ENCODE peak calls at places on chromosomes 11 and 22, in four cellular contexts. T is mammary epithelial cell; B is effector memory CD4-positive, alpha-beta T cell; N is neuronal stem cell. D is an unnamed sample.

GRCh38 chr11:75155570-75156422 is 4.9 kb downstream of the SLCO2B1 start:
- DNase-seq in T (no peak), B (no peak), N (no peak), D (peak; percentile 99)

GRCh38 chr11:12213920-12214319 is 103.5 kb downstream of the MICAL2 start:
- DNase-seq in T (no peak), B (no peak), N (no peak), D (no peak)

GRCh38 chr11:57667715-57668466 is at the start of gene ZDHHC5:
- DNase-seq in T (peak; percentile 99), B (peak; percentile 100), N (peak; percentile 99), D (peak; percentile 100)

GRCh38 chr11:88174627-88175003 is 628 bp downstream of the RAB38 start:
- DNase-seq in T (peak; percentile 93), B (no peak), N (peak; percentile 29), D (no peak)

GRCh38 chr11:126989942-126990715 is 10.4 kb downstream of the KIRREL3 start:
- DNase-seq in T (peak; percentile 53), B (peak; percentile 15), N (peak; percentile 76), D (peak; percentile 84)

GRCh38 chr22:47605441-47605840 is 843.0 kb downstream of the TBC1D22A start:
- DNase-seq in T (no peak), B (no peak), N (no peak), D (no peak)

GRCh38 chr22:21032037-21032842 is at the start of gene SLC7A4:
- DNase-seq in T (no peak), B (no peak), N (no peak), D (no peak)

GRCh38 chr11:70720291-70720690 is 322.0 kb downstream of the CTTN start:
- DNase-seq in T (no peak), B (no peak), N (no peak), D (no peak)

GRCh38 chr11:65504671-65505433 is 6.0 kb downstream of the MALAT1 start:
- DNase-seq in T (no peak), B (no peak), N (no peak), D (no peak)

GRCh38 chr11:134915212-134915611 is 503.2 kb upstream of the B3GAT1 start:
- DNase-seq in T (no peak), B (no peak), N (no peak), D (no peak)

GRCh38 chr22:19959587-19960490 is 18.2 kb upstream of the TXNRD2 start:
- DNase-seq in T (no peak), B (no peak), N (no peak), D (no peak)

GRCh38 chr22:34886391-34886790 is 179.6 kb upstream of the ISX start:
- DNase-seq in T (no peak), B (no peak), N (no peak), D (no peak)

GRCh38 chr11:61338783-61339489 is 5.9 kb downstream of the TKFC start:
- DNase-seq in T (no peak), B (no peak), N (no peak), D (no peak)

GRCh38 chr11:17434108-17434507 is 42.5 kb downstream of the ABCC8 start:
- DNase-seq in T (no peak), B (no peak), N (no peak), D (no peak)

GRCh38 chr11:57901756-57902155 is 121.9 kb upstream of the OR9Q1 start:
- DNase-seq in T (peak; percentile 98), B (no peak), N (no peak), D (no peak)

GRCh38 chr11:61787928-61788491 is 4.4 kb downstream of the TMEM258 start:
- DNase-seq in T (peak; percentile 20), B (no peak), N (peak; percentile 30), D (peak; percentile 77)

GRCh38 chr22:35425971-35426800 is 26.2 kb downstream of the MCM5 start:
- DNase-seq in T (no peak), B (no peak), N (no peak), D (no peak)

GRCh38 chr11:11519184-11519583 is 102.6 kb downstream of the GALNT18 start:
- DNase-seq in T (no peak), B (no peak), N (no peak), D (no peak)

GRCh38 chr11:64334764-64335741 is 5.0 kb upstream of the CCDC88B start:
- DNase-seq in T (peak; percentile 99), B (no peak), N (no peak), D (peak; percentile 94)

GRCh38 chr11:114057147-114057546 is 2.4 kb upstream of the ZBTB16 start:
- DNase-seq in T (no peak), B (no peak), N (peak; percentile 32), D (no peak)

GRCh38 chr11:73249304-73249703 is 22.8 kb upstream of the P2RY6 start:
- DNase-seq in T (peak; percentile 97), B (no peak), N (no peak), D (peak; percentile 39)

GRCh38 chr11:29534831-29535230 is 482.0 kb downstream of the KCNA4 start:
- DNase-seq in T (peak; percentile 17), B (no peak), N (no peak), D (no peak)

GRCh38 chr22:16917144-16918003 is 90.6 kb downstream of the GAB4 start:
- DNase-seq in T (peak; percentile 31), B (no peak), N (peak; percentile 49), D (peak; percentile 77)

GRCh38 chr22:30314918-30315317 is 11.8 kb downstream of the TBC1D10A start:
- DNase-seq in T (peak; percentile 75), B (peak; percentile 63), N (no peak), D (no peak)

GRCh38 chr11:133936136-133936535 is 20.6 kb downstream of the IGSF9B start:
- DNase-seq in T (no peak), B (no peak), N (no peak), D (no peak)

DNA sequence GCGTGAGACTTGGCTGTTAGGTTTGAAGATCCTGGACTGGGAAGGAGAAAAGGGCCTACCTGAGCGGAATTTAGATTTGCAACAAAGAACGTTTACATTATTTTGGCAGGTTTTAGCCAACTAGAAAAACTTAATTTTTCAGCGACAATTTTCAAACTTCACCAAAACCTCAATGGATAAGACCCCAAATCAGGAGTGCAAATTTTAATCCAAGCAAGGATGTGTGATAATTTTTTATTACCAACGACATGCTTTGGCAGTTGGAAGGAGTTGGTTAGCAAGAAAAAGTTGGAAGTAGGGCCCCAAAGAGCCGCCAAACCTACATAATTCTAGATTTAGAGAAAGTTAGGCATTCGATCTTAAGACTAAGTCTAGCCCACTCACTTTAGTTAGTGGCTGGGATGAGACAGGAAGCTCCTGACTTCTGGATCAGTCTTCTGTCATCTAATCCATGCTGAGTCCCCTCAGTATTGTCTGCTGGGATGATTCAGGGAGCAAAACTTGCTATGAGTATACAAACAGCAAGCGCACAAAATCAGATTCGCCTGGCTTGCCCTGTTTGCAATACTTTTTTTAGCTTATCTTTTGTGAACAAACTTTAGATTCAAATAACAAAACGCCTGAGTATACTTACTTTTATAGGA is 790 bp upstream of the RDX start:
- DNase-seq in T (no peak), B (no peak), N (no peak), D (no peak)
- H3K4me1 ChIP-seq in T (peaks cover 30% of the 10 kb centered on the region), B (no peaks in the 10 kb centered on the region), N (peaks cover 15% of the 10 kb centered on the region), D (peaks cover 51% of the 10 kb centered on the region)

GRCh38 chr22:22214819-22215329 is 29.7 kb upstream of the VPREB1 start:
- DNase-seq in T (no peak), B (no peak), N (no peak), D (peak; percentile 59)
- H3K4me3 ChIP-seq in T (no peak overlapping the region), B (no peak overlapping the region), N (no peak overlapping the region), D (no peak overlapping the region)

GRCh38 chr11:1874406-1875092 is 17.1 kb downstream of the PRR33 start:
- DNase-seq in T (no peak), B (no peak), N (no peak), D (no peak)
- H3K4me1 ChIP-seq in T (peaks cover 19% of the 10 kb centered on the region), B (peaks cover 27% of the 10 kb centered on the region), N (peaks cover 25% of the 10 kb centered on the region), D (peaks cover 7% of the 10 kb centered on the region)

GRCh38 chr11:103844327-103845215 is 191.9 kb upstream of the DDI1 start:
- DNase-seq in T (no peak), B (no peak), N (no peak), D (no peak)
- H3K4me3 ChIP-seq in T (no peak overlapping the region), B (no peak overlapping the region), N (no peak overlapping the region), D (no peak overlapping the region)

GRCh38 chr11:130911306-130911705 is 5.0 kb downstream of the SNX19 start:
- DNase-seq in T (no peak), B (no peak), N (no peak), D (no peak)
- H3K4me1 ChIP-seq in T (peaks cover 27% of the 10 kb centered on the region), B (peaks cover 7% of the 10 kb centered on the region), N (peaks cover 4% of the 10 kb centered on the region), D (peaks cover 5% of the 10 kb centered on the region)

DNA sequence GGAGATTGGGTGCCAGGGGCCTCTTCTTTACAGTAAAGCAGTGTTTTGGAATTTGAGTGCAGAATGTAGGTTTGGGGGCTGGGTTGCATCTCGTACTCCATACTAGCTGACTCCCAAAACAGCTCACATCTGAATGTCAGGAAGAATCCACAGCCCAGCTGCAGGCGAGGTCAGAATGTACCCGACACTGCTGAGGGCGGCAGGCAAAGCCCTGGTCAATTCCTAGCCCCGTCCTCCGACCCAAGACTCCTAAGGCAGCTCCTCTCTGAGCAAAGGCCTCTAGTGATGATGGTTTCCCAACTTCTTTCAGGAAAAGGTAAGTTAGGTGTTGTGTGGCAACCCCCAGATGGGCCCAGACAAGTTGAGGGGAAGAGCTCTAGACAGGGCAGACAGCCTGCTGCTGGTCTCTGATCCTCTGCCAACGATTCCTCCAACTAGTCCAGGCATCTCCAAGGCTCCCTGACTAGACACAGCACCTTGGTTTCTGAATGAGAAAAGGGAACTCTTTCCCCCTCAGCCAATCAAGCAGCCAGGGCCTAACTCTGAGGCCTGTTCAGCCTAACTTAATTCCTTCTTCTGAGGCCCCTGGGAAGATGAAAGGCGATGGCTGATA is 8.6 kb downstream of the LARGE2 start:
- DNase-seq in T (peak; percentile 97), B (no peak), N (no peak), D (no peak)
- H3K4me3 ChIP-seq in T (no peak overlapping the region), B (no peak overlapping the region), N (no peak overlapping the region), D (no peak overlapping the region)

DNA sequence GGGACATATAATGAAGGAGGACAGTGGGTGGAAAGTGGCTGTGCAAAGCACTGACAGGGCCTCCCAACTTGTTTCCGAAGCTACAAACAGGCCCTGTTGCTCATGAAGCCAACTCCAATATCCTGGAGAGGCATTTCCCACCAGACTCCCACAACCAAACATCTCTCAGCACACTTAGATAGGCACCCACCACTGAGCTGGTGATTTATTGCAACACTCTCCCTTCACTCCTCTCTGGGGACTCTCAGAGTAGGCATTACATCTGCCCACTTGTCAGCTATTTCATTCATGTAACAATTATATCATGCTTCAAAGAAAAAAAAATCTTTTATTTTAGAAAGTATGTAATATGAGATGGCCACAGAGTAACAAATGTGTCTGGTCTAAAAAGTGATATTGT is 32.1 kb upstream of the PPP2R1B start:
- DNase-seq in T (no peak), B (no peak), N (no peak), D (no peak)
- H3K4me1 ChIP-seq in T (no peaks in the 10 kb centered on the region), B (no peaks in the 10 kb centered on the region), N (no peaks in the 10 kb centered on the region), D (peaks cover 20% of the 10 kb centered on the region)

GRCh38 chr11:122098223-122098980 is 17.6 kb downstream of the BLID start:
- DNase-seq in T (no peak), B (no peak), N (no peak), D (no peak)

GRCh38 chr11:122093731-122094130 is 22.3 kb downstream of the BLID start:
- DNase-seq in T (peak; percentile 57), B (no peak), N (no peak), D (no peak)

GRCh38 chr11:122099345-122100045 is 16.5 kb downstream of the BLID start:
- DNase-seq in T (peak; percentile 60), B (no peak), N (no peak), D (no peak)

GRCh38 chr11:122097419-122098001 is 18.5 kb downstream of the BLID start:
- DNase-seq in T (peak; percentile 79), B (no peak), N (no peak), D (no peak)

GRCh38 chr11:122095950-122096942 is 19.8 kb downstream of the BLID start:
- DNase-seq in T (peak; percentile 49), B (no peak), N (no peak), D (no peak)
- H3K4me3 ChIP-seq in T (peak overlapping the region; percentile 72), B (no peak overlapping the region), N (no peak overlapping the region), D (no peak overlapping the region)